ENCODE peak calls at places on chromosomes 13 and 19, in nine cellular contexts. One of them, this sample, is unnamed.
A peak's percentile ranks its signal among the peaks of the same experiment; 100 is the strongest.

GRCh38 chr13:97141564-97142005 is 80.5 kb upstream of the MBNL2 start:
- DNase-seq in CD4-positive, CD25-positive, alpha-beta regulatory T cell: no peak
- DNase-seq in anterior cingulate cortex: peak; percentile 7
- DNase-seq in dermis blood vessel endothelial cell: peak; percentile 89
- DNase-seq in breast epithelium: peak; percentile 61
- DNase-seq in RWPE1: peak; percentile 88
- DNase-seq in activated T-cell treated with anti-CD3 and anti-CD28 coated beads, Interleukin-2, amount 50 U/mL, for 4 hours: no peak
- DNase-seq in HFFc6: peak; percentile 87
- DNase-seq in foreskin fibroblast: peak; percentile 91
- DNase-seq in this sample: peak; percentile 30

GRCh38 chr13:43411741-43412140 is 375.0 kb downstream of the ENOX1 start:
- DNase-seq in CD4-positive, CD25-positive, alpha-beta regulatory T cell: no peak
- DNase-seq in anterior cingulate cortex: no peak
- DNase-seq in dermis blood vessel endothelial cell: no peak
- DNase-seq in breast epithelium: no peak
- DNase-seq in RWPE1: no peak
- DNase-seq in activated T-cell treated with anti-CD3 and anti-CD28 coated beads, Interleukin-2, amount 50 U/mL, for 4 hours: no peak
- DNase-seq in HFFc6: no peak
- DNase-seq in foreskin fibroblast: no peak
- DNase-seq in this sample: no peak

GRCh38 chr13:106468207-106468606 is 67.3 kb downstream of the EFNB2 start:
- DNase-seq in CD4-positive, CD25-positive, alpha-beta regulatory T cell: no peak
- DNase-seq in anterior cingulate cortex: peak; percentile 21
- DNase-seq in dermis blood vessel endothelial cell: no peak
- DNase-seq in breast epithelium: no peak
- DNase-seq in RWPE1: no peak
- DNase-seq in activated T-cell treated with anti-CD3 and anti-CD28 coated beads, Interleukin-2, amount 50 U/mL, for 4 hours: no peak
- DNase-seq in HFFc6: no peak
- DNase-seq in foreskin fibroblast: no peak
- DNase-seq in this sample: no peak

GRCh38 chr19:45782820-45783785 is 813 bp upstream of the DMPK start:
- DNase-seq in CD4-positive, CD25-positive, alpha-beta regulatory T cell: no peak
- DNase-seq in anterior cingulate cortex: no peak
- DNase-seq in dermis blood vessel endothelial cell: no peak
- DNase-seq in breast epithelium: peak; percentile 75
- DNase-seq in RWPE1: peak; percentile 80
- DNase-seq in activated T-cell treated with anti-CD3 and anti-CD28 coated beads, Interleukin-2, amount 50 U/mL, for 4 hours: no peak
- DNase-seq in HFFc6: peak; percentile 82
- DNase-seq in foreskin fibroblast: peak; percentile 89
- DNase-seq in this sample: no peak

GRCh38 chr19:15464394-15465385 is at the start of gene RASAL3:
- DNase-seq in CD4-positive, CD25-positive, alpha-beta regulatory T cell: peak; percentile 85
- DNase-seq in anterior cingulate cortex: no peak
- DNase-seq in dermis blood vessel endothelial cell: peak; percentile 47
- DNase-seq in breast epithelium: no peak
- DNase-seq in RWPE1: no peak
- DNase-seq in activated T-cell treated with anti-CD3 and anti-CD28 coated beads, Interleukin-2, amount 50 U/mL, for 4 hours: peak; percentile 60
- DNase-seq in HFFc6: no peak
- DNase-seq in foreskin fibroblast: no peak
- DNase-seq in this sample: peak; percentile 81

GRCh38 chr19:47494729-47495128 is 10.7 kb upstream of the KPTN start:
- DNase-seq in CD4-positive, CD25-positive, alpha-beta regulatory T cell: no peak
- DNase-seq in anterior cingulate cortex: no peak
- DNase-seq in dermis blood vessel endothelial cell: no peak
- DNase-seq in breast epithelium: no peak
- DNase-seq in RWPE1: no peak
- DNase-seq in activated T-cell treated with anti-CD3 and anti-CD28 coated beads, Interleukin-2, amount 50 U/mL, for 4 hours: no peak
- DNase-seq in HFFc6: no peak
- DNase-seq in foreskin fibroblast: no peak
- DNase-seq in this sample: no peak

GRCh38 chr13:21420706-21421105 is 38.4 kb downstream of the ZDHHC20 start:
- DNase-seq in CD4-positive, CD25-positive, alpha-beta regulatory T cell: no peak
- DNase-seq in anterior cingulate cortex: no peak
- DNase-seq in dermis blood vessel endothelial cell: peak; percentile 39
- DNase-seq in breast epithelium: no peak
- DNase-seq in RWPE1: no peak
- DNase-seq in activated T-cell treated with anti-CD3 and anti-CD28 coated beads, Interleukin-2, amount 50 U/mL, for 4 hours: no peak
- DNase-seq in HFFc6: peak; percentile 26
- DNase-seq in foreskin fibroblast: peak; percentile 52
- DNase-seq in this sample: no peak

GRCh38 chr13:40136896-40137295 is 481.4 kb downstream of the COG6 start:
- DNase-seq in CD4-positive, CD25-positive, alpha-beta regulatory T cell: no peak
- DNase-seq in anterior cingulate cortex: no peak
- DNase-seq in dermis blood vessel endothelial cell: no peak
- DNase-seq in breast epithelium: no peak
- DNase-seq in RWPE1: no peak
- DNase-seq in activated T-cell treated with anti-CD3 and anti-CD28 coated beads, Interleukin-2, amount 50 U/mL, for 4 hours: no peak
- DNase-seq in HFFc6: no peak
- DNase-seq in foreskin fibroblast: no peak
- DNase-seq in this sample: no peak

GRCh38 chr13:97325738-97326137 is 103.6 kb downstream of the MBNL2 start:
- DNase-seq in CD4-positive, CD25-positive, alpha-beta regulatory T cell: no peak
- DNase-seq in anterior cingulate cortex: no peak
- DNase-seq in dermis blood vessel endothelial cell: no peak
- DNase-seq in breast epithelium: no peak
- DNase-seq in RWPE1: no peak
- DNase-seq in activated T-cell treated with anti-CD3 and anti-CD28 coated beads, Interleukin-2, amount 50 U/mL, for 4 hours: no peak
- DNase-seq in HFFc6: no peak
- DNase-seq in foreskin fibroblast: no peak
- DNase-seq in this sample: no peak

GRCh38 chr19:49080392-49080791 is 4.9 kb upstream of the SNRNP70 start:
- DNase-seq in CD4-positive, CD25-positive, alpha-beta regulatory T cell: no peak
- DNase-seq in anterior cingulate cortex: no peak
- DNase-seq in dermis blood vessel endothelial cell: no peak
- DNase-seq in breast epithelium: no peak
- DNase-seq in RWPE1: no peak
- DNase-seq in activated T-cell treated with anti-CD3 and anti-CD28 coated beads, Interleukin-2, amount 50 U/mL, for 4 hours: no peak
- DNase-seq in HFFc6: no peak
- DNase-seq in foreskin fibroblast: no peak
- DNase-seq in this sample: no peak

GRCh38 chr19:1651061-1651547 is 1.3 kb downstream of the TCF3 start:
- DNase-seq in CD4-positive, CD25-positive, alpha-beta regulatory T cell: peak; percentile 69
- DNase-seq in anterior cingulate cortex: no peak
- DNase-seq in dermis blood vessel endothelial cell: peak; percentile 45
- DNase-seq in breast epithelium: no peak
- DNase-seq in RWPE1: peak; percentile 13
- DNase-seq in activated T-cell treated with anti-CD3 and anti-CD28 coated beads, Interleukin-2, amount 50 U/mL, for 4 hours: peak; percentile 63
- DNase-seq in HFFc6: no peak
- DNase-seq in foreskin fibroblast: peak; percentile 49
- DNase-seq in this sample: peak; percentile 87

GRCh38 chr19:42132851-42133528 is 744 bp upstream of the POU2F2 start:
- DNase-seq in CD4-positive, CD25-positive, alpha-beta regulatory T cell: peak; percentile 86
- DNase-seq in anterior cingulate cortex: peak; percentile 47
- DNase-seq in dermis blood vessel endothelial cell: peak; percentile 68
- DNase-seq in breast epithelium: peak; percentile 26
- DNase-seq in RWPE1: peak; percentile 72
- DNase-seq in activated T-cell treated with anti-CD3 and anti-CD28 coated beads, Interleukin-2, amount 50 U/mL, for 4 hours: peak; percentile 85
- DNase-seq in HFFc6: peak; percentile 21
- DNase-seq in foreskin fibroblast: peak; percentile 81
- DNase-seq in this sample: peak; percentile 81

GRCh38 chr13:42880241-42880640 is 98.9 kb downstream of the FAM216B start:
- DNase-seq in CD4-positive, CD25-positive, alpha-beta regulatory T cell: no peak
- DNase-seq in anterior cingulate cortex: no peak
- DNase-seq in dermis blood vessel endothelial cell: no peak
- DNase-seq in breast epithelium: no peak
- DNase-seq in RWPE1: no peak
- DNase-seq in activated T-cell treated with anti-CD3 and anti-CD28 coated beads, Interleukin-2, amount 50 U/mL, for 4 hours: no peak
- DNase-seq in HFFc6: no peak
- DNase-seq in foreskin fibroblast: no peak
- DNase-seq in this sample: no peak

GRCh38 chr13:92972751-92973150 is 253.9 kb upstream of the GPC6 start:
- DNase-seq in CD4-positive, CD25-positive, alpha-beta regulatory T cell: no peak
- DNase-seq in anterior cingulate cortex: no peak
- DNase-seq in dermis blood vessel endothelial cell: no peak
- DNase-seq in breast epithelium: no peak
- DNase-seq in RWPE1: no peak
- DNase-seq in activated T-cell treated with anti-CD3 and anti-CD28 coated beads, Interleukin-2, amount 50 U/mL, for 4 hours: no peak
- DNase-seq in HFFc6: no peak
- DNase-seq in foreskin fibroblast: no peak
- DNase-seq in this sample: no peak

GRCh38 chr19:16928916-16929315 is 40.1 kb downstream of the F2RL3 start:
- DNase-seq in CD4-positive, CD25-positive, alpha-beta regulatory T cell: no peak
- DNase-seq in anterior cingulate cortex: no peak
- DNase-seq in dermis blood vessel endothelial cell: no peak
- DNase-seq in breast epithelium: no peak
- DNase-seq in RWPE1: no peak
- DNase-seq in activated T-cell treated with anti-CD3 and anti-CD28 coated beads, Interleukin-2, amount 50 U/mL, for 4 hours: no peak
- DNase-seq in HFFc6: no peak
- DNase-seq in foreskin fibroblast: no peak
- DNase-seq in this sample: no peak

GRCh38 chr19:3073931-3074595 is 11.8 kb upstream of the TLE5 start:
- DNase-seq in CD4-positive, CD25-positive, alpha-beta regulatory T cell: no peak
- DNase-seq in anterior cingulate cortex: no peak
- DNase-seq in dermis blood vessel endothelial cell: peak; percentile 35
- DNase-seq in breast epithelium: no peak
- DNase-seq in RWPE1: no peak
- DNase-seq in activated T-cell treated with anti-CD3 and anti-CD28 coated beads, Interleukin-2, amount 50 U/mL, for 4 hours: no peak
- DNase-seq in HFFc6: no peak
- DNase-seq in foreskin fibroblast: peak; percentile 38
- DNase-seq in this sample: no peak

GRCh38 chr13:29952245-29952644 is 101.8 kb upstream of the UBL3 start:
- DNase-seq in CD4-positive, CD25-positive, alpha-beta regulatory T cell: no peak
- DNase-seq in anterior cingulate cortex: no peak
- DNase-seq in dermis blood vessel endothelial cell: no peak
- DNase-seq in breast epithelium: no peak
- DNase-seq in RWPE1: no peak
- DNase-seq in activated T-cell treated with anti-CD3 and anti-CD28 coated beads, Interleukin-2, amount 50 U/mL, for 4 hours: no peak
- DNase-seq in HFFc6: no peak
- DNase-seq in foreskin fibroblast: no peak
- DNase-seq in this sample: no peak

GRCh38 chr19:49857834-49858590 is 7.1 kb downstream of the PTOV1 start:
- DNase-seq in CD4-positive, CD25-positive, alpha-beta regulatory T cell: no peak
- DNase-seq in anterior cingulate cortex: no peak
- DNase-seq in dermis blood vessel endothelial cell: no peak
- DNase-seq in breast epithelium: no peak
- DNase-seq in RWPE1: no peak
- DNase-seq in activated T-cell treated with anti-CD3 and anti-CD28 coated beads, Interleukin-2, amount 50 U/mL, for 4 hours: no peak
- DNase-seq in HFFc6: no peak
- DNase-seq in foreskin fibroblast: no peak
- DNase-seq in this sample: no peak

GRCh38 chr13:74975122-74975521 is 506.8 kb downstream of the TBC1D4 start:
- DNase-seq in CD4-positive, CD25-positive, alpha-beta regulatory T cell: no peak
- DNase-seq in anterior cingulate cortex: no peak
- DNase-seq in dermis blood vessel endothelial cell: no peak
- DNase-seq in breast epithelium: no peak
- DNase-seq in RWPE1: no peak
- DNase-seq in activated T-cell treated with anti-CD3 and anti-CD28 coated beads, Interleukin-2, amount 50 U/mL, for 4 hours: no peak
- DNase-seq in HFFc6: no peak
- DNase-seq in foreskin fibroblast: no peak
- DNase-seq in this sample: no peak

GRCh38 chr13:40402931-40403412 is 263.5 kb downstream of the FOXO1 start:
- DNase-seq in CD4-positive, CD25-positive, alpha-beta regulatory T cell: no peak
- DNase-seq in anterior cingulate cortex: no peak
- DNase-seq in dermis blood vessel endothelial cell: peak; percentile 96
- DNase-seq in breast epithelium: no peak
- DNase-seq in RWPE1: peak; percentile 33
- DNase-seq in activated T-cell treated with anti-CD3 and anti-CD28 coated beads, Interleukin-2, amount 50 U/mL, for 4 hours: no peak
- DNase-seq in HFFc6: peak; percentile 45
- DNase-seq in foreskin fibroblast: peak; percentile 74
- DNase-seq in this sample: no peak

GRCh38 chr13:97079726-97080125 is 85.5 kb upstream of the OXGR1 start:
- DNase-seq in CD4-positive, CD25-positive, alpha-beta regulatory T cell: no peak
- DNase-seq in anterior cingulate cortex: no peak
- DNase-seq in dermis blood vessel endothelial cell: no peak
- DNase-seq in breast epithelium: no peak
- DNase-seq in RWPE1: no peak
- DNase-seq in activated T-cell treated with anti-CD3 and anti-CD28 coated beads, Interleukin-2, amount 50 U/mL, for 4 hours: no peak
- DNase-seq in HFFc6: no peak
- DNase-seq in foreskin fibroblast: no peak
- DNase-seq in this sample: no peak